ENCODE peak calls at places on chromosome 4, in four cellular contexts. B is naive thymus-derived CD8-positive, alpha-beta T cell; S is AG08396; V is activated CD4-positive, alpha-beta memory T cell treated with anti-CD3 and anti-CD28 coated beads, Interleukin-2, amount 10 ng/mL, durations not matched to agents 7 days and 5 days. H is an unnamed sample.

GRCh38 chr4:4554234-4554633 is 12.4 kb upstream of the STX18 start:
- DNase-seq in S (no peak), V (no peak), B (no peak), H (no peak)

GRCh38 chr4:150591284-150591874 is 9.4 kb downstream of the MAB21L2 start:
- DNase-seq in V (no peak), B (no peak), S (no peak), H (no peak)

GRCh38 chr4:177596035-177596434 is 153.8 kb upstream of the AGA start:
- DNase-seq in B (no peak), S (peak; percentile 77), V (peak; percentile 41), H (no peak)

GRCh38 chr4:189084671-189085070 is 856.0 kb upstream of the FRG1 start:
- DNase-seq in V (no peak), S (no peak), B (no peak), H (no peak)

GRCh38 chr4:14897217-14897616 is 105.1 kb upstream of the CPEB2 start:
- DNase-seq in B (no peak), V (no peak), S (no peak), H (no peak)

GRCh38 chr4:16608123-16608522 is 290.3 kb downstream of the LDB2 start:
- DNase-seq in V (no peak), S (no peak), B (no peak), H (no peak)

GRCh38 chr4:148978301-148978700 is 536.1 kb upstream of the NR3C2 start:
- DNase-seq in B (no peak), S (no peak), V (no peak), H (no peak)

GRCh38 chr4:89998350-89999098 is 103.9 kb downstream of the MMRN1 start:
- DNase-seq in V (no peak), B (no peak), S (no peak), H (no peak)

GRCh38 chr4:4430492-4431195 is 43.7 kb downstream of the NSG1 start:
- DNase-seq in B (peak; percentile 35), S (peak; percentile 90), V (peak; percentile 58), H (peak; percentile 48)

GRCh38 chr4:33268776-33269175 is 2548.6 kb downstream of the PCDH7 start:
- DNase-seq in B (no peak), V (no peak), S (no peak), H (no peak)

GRCh38 chr4:28313729-28314713 is 1453.4 kb downstream of the STIM2 start:
- DNase-seq in B (no peak), V (no peak), S (no peak), H (no peak)

GRCh38 chr4:170089743-170090666 is at the start of gene AADAT:
- DNase-seq in V (no peak), B (no peak), S (peak; percentile 93), H (peak; percentile 73)

GRCh38 chr4:24881508-24882071 is 31.3 kb downstream of the CCDC149 start:
- DNase-seq in B (no peak), S (no peak), V (no peak), H (no peak)

GRCh38 chr4:80097395-80098177 is 24.6 kb upstream of the ANTXR2 start:
- DNase-seq in S (peak; percentile 56), V (no peak), B (no peak), H (no peak)

GRCh38 chr4:184529283-184529682 is 54.9 kb upstream of the IRF2 start:
- DNase-seq in V (no peak), B (no peak), S (no peak), H (no peak)